ENCODE peak calls at places on chromosome 9, in six cellular contexts. C, T, G, A, N and H are unnamed samples.

GRCh38 chr9:129553277-129553676 is 67.6 kb downstream of the C9orf50 start:
- DNase-seq in G (no peak), A (no peak), C (no peak), N (no peak), T (no peak), H (no peak)

GRCh38 chr9:131394464-131395026 is 659 bp downstream of the PRRC2B start:
- DNase-seq in N (no peak), G (no peak), T (no peak), A (peak), C (no peak), H (no peak)

GRCh38 chr9:133063159-133063499 is 1.3 kb downstream of the CEL start:
- DNase-seq in A (no peak), N (no peak), C (no peak), G (no peak), T (no peak), H (no peak)

GRCh38 chr9:10785255-10785654 is 172.5 kb upstream of the PTPRD start:
- DNase-seq in G (no peak), C (no peak), A (no peak), T (no peak), N (no peak), H (no peak)

GRCh38 chr9:29644514-29644913 is 2071.2 kb upstream of the C9orf72 start:
- DNase-seq in C (no peak), A (no peak), N (no peak), G (no peak), T (no peak), H (no peak)

GRCh38 chr9:112072721-112073553 is 102.2 kb downstream of the SUSD1 start:
- DNase-seq in T (no peak), C (no peak), G (no peak), N (no peak), A (peak), H (peak)

GRCh38 chr9:126704157-126704941 is 90.6 kb downstream of the LMX1B start:
- DNase-seq in C (peak), T (no peak), N (no peak), A (peak), G (peak), H (peak)

GRCh38 chr9:112065781-112066606 is 109.1 kb downstream of the SUSD1 start:
- DNase-seq in G (no peak), N (no peak), A (peak), C (peak), T (no peak), H (peak)

GRCh38 chr9:126421567-126422428 is 95.2 kb downstream of the MVB12B start:
- DNase-seq in C (no peak), N (no peak), G (no peak), A (no peak), T (no peak), H (no peak)

GRCh38 chr9:93099551-93100264 is 3.7 kb downstream of the CARD19 start:
- DNase-seq in C (no peak), A (no peak), N (no peak), G (no peak), T (no peak), H (no peak)

GRCh38 chr9:97802276-97802675 is 50.8 kb upstream of the FOXE1 start:
- DNase-seq in A (peak), C (peak), N (no peak), T (no peak), G (peak), H (peak)

GRCh38 chr9:106980551-106981101 is 117.7 kb downstream of the ZNF462 start:
- DNase-seq in C (no peak), G (peak), A (peak), T (no peak), N (no peak), H (peak)

GRCh38 chr9:136804509-136805206 is 3.1 kb upstream of the RABL6 start:
- DNase-seq in N (no peak), C (no peak), G (no peak), A (no peak), T (no peak), H (no peak)

GRCh38 chr9:133634024-133634691 is 2.0 kb upstream of the DBH start:
- DNase-seq in N (no peak), C (no peak), G (no peak), T (no peak), A (no peak), H (no peak)

GRCh38 chr9:101485873-101486692 is 47.6 kb upstream of the RNF20 start:
- DNase-seq in A (peak), C (peak), G (no peak), N (no peak), T (no peak), H (peak)

GRCh38 chr9:114681594-114682332 is at the start of gene TEX48:
- DNase-seq in G (peak), C (peak), T (peak), N (peak), A (peak), H (peak)

GRCh38 chr9:92745236-92745790 is 19.3 kb downstream of the BICD2 start:
- DNase-seq in N (no peak), T (no peak), A (no peak), C (no peak), G (no peak), H (no peak)

GRCh38 chr9:124320062-124320973 is 62.6 kb downstream of the NEK6 start:
- DNase-seq in G (peak), T (no peak), C (peak), A (peak), N (peak), H (peak)

GRCh38 chr9:3954950-3955670 is 344.8 kb downstream of the GLIS3 start:
- DNase-seq in A (peak), C (no peak), T (no peak), G (no peak), N (no peak), H (peak)

GRCh38 chr9:131443648-131444047 is 49.8 kb downstream of the PRRC2B start:
- DNase-seq in A (no peak), N (no peak), C (no peak), T (no peak), G (no peak), H (no peak)

GRCh38 chr9:132804576-132805295 is 73.3 kb downstream of the AK8 start:
- DNase-seq in C (no peak), N (no peak), G (no peak), A (no peak), T (no peak), H (no peak)

GRCh38 chr9:136122425-136123383 is 4.0 kb upstream of the TMEM250 start:
- DNase-seq in C (no peak), T (peak), N (peak), G (peak), A (peak), H (peak)

GRCh38 chr9:86099695-86100364 is 472 bp upstream of the GOLM1 start:
- DNase-seq in G (no peak), N (no peak), A (peak), T (no peak), C (peak), H (peak)

GRCh38 chr9:124782661-124783574 is 6.0 kb downstream of the OLFML2A start:
- DNase-seq in C (no peak), N (no peak), A (no peak), G (no peak), T (no peak), H (no peak)

GRCh38 chr9:112870556-112870955 is 20.1 kb downstream of the SLC46A2 start:
- DNase-seq in C (no peak), A (no peak), T (no peak), G (no peak), N (no peak), H (no peak)

GRCh38 chr9:36401179-36401740 is 1.2 kb upstream of the RNF38 start:
- DNase-seq in T (no peak), N (no peak), G (peak), C (peak), A (peak), H (peak)

GRCh38 chr9:113296796-113297558 is 6.2 kb downstream of the RNF183 start:
- DNase-seq in T (no peak), N (no peak), G (no peak), C (no peak), A (no peak), H (no peak)

GRCh38 chr9:72954431-72955420 is 1.9 kb upstream of the ALDH1A1 start:
- DNase-seq in N (no peak), A (peak), C (no peak), G (no peak), T (no peak), H (no peak)

GRCh38 chr9:84230355-84231136 is 110.0 kb downstream of the SLC28A3 start:
- DNase-seq in A (peak), G (no peak), T (no peak), C (no peak), N (no peak), H (peak)

GRCh38 chr9:90774682-90775081 is 26.9 kb upstream of the SYK start:
- DNase-seq in N (no peak), G (no peak), A (no peak), C (no peak), T (no peak), H (no peak)

GRCh38 chr9:37542895-37543294 is 33.3 kb downstream of the FBXO10 start:
- DNase-seq in A (no peak), T (no peak), G (no peak), N (no peak), C (no peak), H (no peak)

GRCh38 chr9:124708070-124708469 is 63.0 kb downstream of the NR6A1 start:
- DNase-seq in T (no peak), C (no peak), A (no peak), G (no peak), N (no peak), H (no peak)

GRCh38 chr9:4904322-4905134 is 80.5 kb upstream of the JAK2 start:
- DNase-seq in T (no peak), C (no peak), G (no peak), N (no peak), A (peak), H (peak)

GRCh38 chr9:125701351-125701750 is 5.7 kb downstream of the MAPKAP1 start:
- DNase-seq in N (no peak), C (no peak), A (peak), G (peak), T (no peak), H (peak)

GRCh38 chr9:134058716-134059115 is 9.1 kb downstream of the BRD3 start:
- DNase-seq in N (no peak), A (peak), C (no peak), T (no peak), G (peak), H (peak)

GRCh38 chr9:136588663-136589464 is 43.0 kb upstream of the NOTCH1 start:
- DNase-seq in A (no peak), T (no peak), C (no peak), N (no peak), G (no peak), H (no peak)